ENCODE peak calls at places on chromosomes 6 and 20, in nine cellular contexts. T, R, A, I, X, M, D, B and Q are unnamed samples.

GRCh38 chr6:3813150-3813780 is 35.9 kb upstream of the FAM50B start:
- DNase-seq in T (no peak), R (peak; percentile 63), A (no peak), I (no peak), X (peak; percentile 68), M (peak; percentile 80), D (no peak), B (no peak), Q (no peak)

GRCh38 chr20:25470045-25470444 is 62.6 kb downstream of the GINS1 start:
- DNase-seq in T (no peak), R (no peak), A (peak; percentile 57), I (no peak), X (no peak), M (peak; percentile 23), D (no peak), B (no peak), Q (no peak)

GRCh38 chr20:43843096-43843964 is 71.3 kb upstream of the TOX2 start:
- DNase-seq in T (no peak), R (no peak), A (no peak), I (no peak), X (no peak), M (peak; percentile 92), D (no peak), B (no peak), Q (no peak)

GRCh38 chr6:144510859-144511258 is 225.7 kb downstream of the UTRN start:
- DNase-seq in T (no peak), R (no peak), A (no peak), I (no peak), X (no peak), M (no peak), D (no peak), B (no peak), Q (no peak)

GRCh38 chr6:150342126-150342525 is 26.7 kb upstream of the IYD start:
- DNase-seq in T (no peak), R (no peak), A (no peak), I (no peak), X (no peak), M (no peak), D (no peak), B (no peak), Q (no peak)

GRCh38 chr6:51718533-51718932 is 368.9 kb downstream of the PKHD1 start:
- DNase-seq in T (no peak), R (no peak), A (no peak), I (no peak), X (no peak), M (no peak), D (no peak), B (no peak), Q (no peak)

GRCh38 chr20:58130574-58130973 is 97.9 kb downstream of the ANKRD60 start:
- DNase-seq in T (no peak), R (no peak), A (no peak), I (no peak), X (no peak), M (no peak), D (no peak), B (no peak), Q (peak; percentile 6)

GRCh38 chr6:118660218-118660569 is 8.8 kb upstream of the CEP85L start:
- DNase-seq in T (no peak), R (no peak), A (no peak), I (no peak), X (no peak), M (peak; percentile 27), D (no peak), B (peak; percentile 89), Q (peak; percentile 90)

GRCh38 chr6:25025248-25025918 is 89.6 kb upstream of the RIPOR2 start:
- DNase-seq in T (no peak), R (no peak), A (no peak), I (no peak), X (no peak), M (no peak), D (no peak), B (no peak), Q (no peak)

GRCh38 chr6:108797951-108798671 is 50.1 kb upstream of the ARMC2 start:
- DNase-seq in T (no peak), R (no peak), A (no peak), I (no peak), X (no peak), M (no peak), D (no peak), B (no peak), Q (no peak)

GRCh38 chr20:4508773-4509172 is 212.9 kb upstream of the PRND start:
- DNase-seq in T (no peak), R (no peak), A (no peak), I (no peak), X (no peak), M (no peak), D (no peak), B (no peak), Q (no peak)

GRCh38 chr6:157323924-157324276 is 581 bp upstream of the TMEM242 start:
- DNase-seq in T (peak; percentile 7), R (peak; percentile 86), A (peak; percentile 80), I (peak; percentile 43), X (peak; percentile 87), M (peak; percentile 92), D (peak; percentile 25), B (no peak), Q (no peak)

GRCh38 chr6:30955367-30956042 is 14.7 kb downstream of the MUCL3 start:
- DNase-seq in T (peak; percentile 58), R (peak; percentile 81), A (peak; percentile 60), I (peak; percentile 72), X (peak; percentile 80), M (peak; percentile 44), D (peak; percentile 43), B (no peak), Q (no peak)

GRCh38 chr6:40584741-40585140 is 2.4 kb downstream of the LRFN2 start:
- DNase-seq in T (no peak), R (no peak), A (no peak), I (no peak), X (no peak), M (no peak), D (no peak), B (no peak), Q (no peak)

GRCh38 chr6:41498968-41499599 is 47.1 kb upstream of the FOXP4 start:
- DNase-seq in T (no peak), R (no peak), A (no peak), I (no peak), X (no peak), M (no peak), D (no peak), B (no peak), Q (no peak)

GRCh38 chr20:20890751-20891150 is 178.3 kb upstream of the RALGAPA2 start:
- DNase-seq in T (no peak), R (no peak), A (no peak), I (no peak), X (no peak), M (no peak), D (no peak), B (no peak), Q (no peak)

GRCh38 chr6:47075741-47076421 is 33.7 kb upstream of the ADGRF1 start:
- DNase-seq in T (no peak), R (no peak), A (no peak), I (no peak), X (no peak), M (no peak), D (no peak), B (no peak), Q (no peak)

GRCh38 chr6:166707045-166707444 is 80.0 kb upstream of the RPS6KA2 start:
- DNase-seq in T (no peak), R (peak; percentile 78), A (peak; percentile 69), I (no peak), X (peak; percentile 51), M (peak; percentile 55), D (no peak), B (peak; percentile 78), Q (peak; percentile 34)

GRCh38 chr20:1566701-1567100 is 9.2 kb upstream of the SIRPD start:
- DNase-seq in T (no peak), R (no peak), A (no peak), I (no peak), X (no peak), M (peak; percentile 70), D (no peak), B (no peak), Q (no peak)

GRCh38 chr20:41309817-41310216 is 7.7 kb downstream of the ZHX3 start:
- DNase-seq in T (no peak), R (no peak), A (no peak), I (no peak), X (no peak), M (peak; percentile 74), D (no peak), B (no peak), Q (no peak)

GRCh38 chr20:14342910-14343309 is 5.5 kb upstream of the FLRT3 start:
- DNase-seq in T (no peak), R (no peak), A (no peak), I (no peak), X (no peak), M (no peak), D (no peak), B (no peak), Q (no peak)

GRCh38 chr6:4180653-4181255 is 45.4 kb upstream of the ECI2 start:
- DNase-seq in T (no peak), R (no peak), A (no peak), I (no peak), X (no peak), M (peak; percentile 46), D (no peak), B (no peak), Q (no peak)

GRCh38 chr6:54198134-54198533 is 86.9 kb downstream of the MLIP start:
- DNase-seq in T (no peak), R (no peak), A (no peak), I (no peak), X (no peak), M (no peak), D (no peak), B (no peak), Q (no peak)

GRCh38 chr6:74953708-74954107 is 252.1 kb downstream of the COL12A1 start:
- DNase-seq in T (no peak), R (no peak), A (no peak), I (no peak), X (no peak), M (no peak), D (no peak), B (no peak), Q (no peak)

GRCh38 chr20:7207186-7207585 is 439.7 kb downstream of the BMP2 start:
- DNase-seq in T (no peak), R (no peak), A (no peak), I (no peak), X (no peak), M (no peak), D (no peak), B (no peak), Q (no peak)

GRCh38 chr6:157274471-157275226 is 48.7 kb downstream of the TMEM242 start:
- DNase-seq in T (peak; percentile 78), R (peak; percentile 90), A (peak; percentile 88), I (peak; percentile 93), X (peak; percentile 79), M (peak; percentile 88), D (peak; percentile 82), B (peak; percentile 70), Q (peak; percentile 54)

GRCh38 chr20:41352106-41352505 is 11.5 kb downstream of the LPIN3 start:
- DNase-seq in T (no peak), R (no peak), A (no peak), I (no peak), X (no peak), M (no peak), D (no peak), B (no peak), Q (no peak)

GRCh38 chr20:51542033-51542893 is at the start of gene NFATC2:
- DNase-seq in T (peak; percentile 49), R (peak; percentile 74), A (peak; percentile 77), I (peak; percentile 74), X (peak; percentile 41), M (no peak), D (peak; percentile 70), B (peak; percentile 16), Q (peak; percentile 30)